ENCODE peak calls at places on chromosomes 13 and 19, in four cellular contexts. J, L, E and T are unnamed samples.

GRCh38 chr19:35671818-35672217 is 5.5 kb downstream of the UPK1A start:
- DNase-seq in J (no peak), L (peak; percentile 54), E (no peak), T (peak; percentile 78)

GRCh38 chr19:38788478-38789243 is at the start of gene LGALS7B:
- DNase-seq in J (no peak), L (no peak), E (no peak), T (no peak)

GRCh38 chr13:105543742-105544141 is 991.7 kb downstream of the EFNB2 start:
- DNase-seq in J (no peak), L (no peak), E (no peak), T (no peak)

GRCh38 chr19:49151339-49152217 is 3.6 kb downstream of the HRC start:
- DNase-seq in J (peak; percentile 100), L (no peak), E (no peak), T (peak; percentile 87)

GRCh38 chr13:31043891-31044657 is 111.6 kb downstream of the TEX26 start:
- DNase-seq in J (peak; percentile 88), L (peak; percentile 57), E (peak; percentile 56), T (peak; percentile 75)

GRCh38 chr19:54739587-54740497 is 1.5 kb downstream of the KIR2DL3 start:
- DNase-seq in J (no peak), L (no peak), E (no peak), T (no peak)

GRCh38 chr13:39601636-39602035 is 1.4 kb downstream of the LHFPL6 start:
- DNase-seq in J (no peak), L (no peak), E (no peak), T (no peak)

GRCh38 chr19:6803036-6803404 is 30.5 kb downstream of the VAV1 start:
- DNase-seq in J (no peak), L (no peak), E (no peak), T (no peak)

GRCh38 chr13:46297338-46297737 is 85.6 kb downstream of the LRRC63 start:
- DNase-seq in J (no peak), L (no peak), E (no peak), T (no peak)

GRCh38 chr19:19545128-19545591 is 7.1 kb downstream of the CILP2 start:
- DNase-seq in J (no peak), L (no peak), E (no peak), T (no peak)

GRCh38 chr13:113881614-113882265 is 17.9 kb upstream of the GAS6 start:
- DNase-seq in J (no peak), L (no peak), E (no peak), T (no peak)

GRCh38 chr19:16361254-16361653 is 36.6 kb downstream of the KLF2 start:
- DNase-seq in J (no peak), L (no peak), E (no peak), T (no peak)

GRCh38 chr19:38698225-38699026 is 45.8 kb downstream of the CAPN12 start:
- DNase-seq in J (no peak), L (no peak), E (no peak), T (no peak)

GRCh38 chr19:14091885-14092462 is 1.4 kb upstream of the SAMD1 start:
- DNase-seq in J (peak; percentile 77), L (no peak), E (no peak), T (peak; percentile 62)

GRCh38 chr13:29885967-29886366 is 35.5 kb upstream of the UBL3 start:
- DNase-seq in J (no peak), L (no peak), E (no peak), T (no peak)

GRCh38 chr13:48233097-48233885 is at the start of gene ITM2B:
- DNase-seq in J (peak; percentile 74), L (peak; percentile 56), E (no peak), T (peak; percentile 89)

GRCh38 chr13:48231948-48232347 is 1.1 kb upstream of the ITM2B start:
- DNase-seq in J (no peak), L (no peak), E (no peak), T (peak; percentile 11)

GRCh38 chr13:48231080-48231479 is 1.9 kb upstream of the ITM2B start:
- DNase-seq in J (no peak), L (no peak), E (no peak), T (no peak)

GRCh38 chr13:48233886-48234488 is 981 bp downstream of the ITM2B start:
- DNase-seq in J (no peak), L (no peak), E (peak; percentile 30), T (no peak)

GRCh38 chr13:48232420-48233096 is 448 bp upstream of the ITM2B start:
- DNase-seq in J (peak; percentile 71), L (peak; percentile 57), E (no peak), T (peak; percentile 8)
- TF ChIP-seq HDAC2 in J (no peak), L (no peak), E (no peak), T (no peak)

GRCh38 chr13:36094478-36094877 is 36.7 kb downstream of the DCLK1 start:
- DNase-seq in J (no peak), L (no peak), E (no peak), T (no peak)
- TF ChIP-seq SP1 in J (no peak), L (no peak), E (no peak), T (no peak)

DNA sequence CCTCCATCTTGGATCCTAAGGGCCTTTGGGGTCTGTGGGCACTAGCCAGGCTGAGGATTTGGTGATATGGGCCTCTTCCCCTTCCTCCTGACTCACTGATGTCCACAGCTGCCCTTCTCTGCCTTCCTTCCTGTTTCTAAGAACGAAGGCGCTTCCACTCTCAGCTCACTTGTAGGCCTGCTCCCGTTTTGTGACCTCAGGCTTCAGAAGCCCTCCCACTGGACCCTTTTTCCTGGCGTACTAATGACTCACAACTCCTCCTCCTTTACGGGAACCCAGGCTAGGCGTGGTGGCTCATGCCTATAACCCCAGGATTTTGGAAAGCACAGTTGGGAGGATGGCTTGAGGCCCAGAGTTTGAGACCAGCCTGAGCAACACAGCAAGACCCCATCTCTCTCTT is 55.6 kb downstream of the TMED1 start:
- DNase-seq in J (no peak), L (no peak), E (no peak), T (no peak)
- TF ChIP-seq HDAC2 in J (no peak), L (no peak), E (no peak), T (no peak)

DNA sequence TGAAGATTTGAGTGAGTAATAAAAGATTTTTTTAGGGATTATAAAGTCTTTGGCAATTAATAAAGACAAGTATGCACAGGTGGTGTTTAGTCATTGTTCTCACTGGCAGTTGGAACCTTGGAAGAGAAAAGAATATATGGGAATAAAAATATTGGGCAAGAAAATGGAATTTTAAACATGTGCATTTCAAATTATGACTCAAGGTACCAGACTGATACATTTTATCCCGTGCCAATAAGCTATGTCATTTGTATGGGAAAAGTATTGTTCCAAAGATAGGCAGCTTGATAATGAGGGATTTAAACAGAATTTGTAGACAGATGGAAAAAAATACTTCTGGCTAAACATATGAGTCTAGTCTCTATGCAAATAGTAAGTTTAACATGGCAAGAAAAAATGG is 169.6 kb upstream of the UFM1 start:
- DNase-seq in J (no peak), L (no peak), E (no peak), T (no peak)
- TF ChIP-seq SP1 in J (no peak), L (no peak), E (no peak), T (no peak)

GRCh38 chr13:101080616-101081015 is 335.7 kb downstream of the NALCN start:
- DNase-seq in J (no peak), L (no peak), E (no peak), T (no peak)
- TF ChIP-seq HDAC2 in J (no peak), L (no peak), E (no peak), T (no peak)

GRCh38 chr13:26568132-26568815 is 10.8 kb downstream of the WASF3 start:
- DNase-seq in J (no peak), L (no peak), E (no peak), T (no peak)
- TF ChIP-seq SP1 in J (no peak), L (no peak), E (no peak), T (no peak)

GRCh38 chr13:71285700-71286099 is 581.3 kb downstream of the DACH1 start:
- DNase-seq in J (no peak), L (no peak), E (no peak), T (no peak)

DNA sequence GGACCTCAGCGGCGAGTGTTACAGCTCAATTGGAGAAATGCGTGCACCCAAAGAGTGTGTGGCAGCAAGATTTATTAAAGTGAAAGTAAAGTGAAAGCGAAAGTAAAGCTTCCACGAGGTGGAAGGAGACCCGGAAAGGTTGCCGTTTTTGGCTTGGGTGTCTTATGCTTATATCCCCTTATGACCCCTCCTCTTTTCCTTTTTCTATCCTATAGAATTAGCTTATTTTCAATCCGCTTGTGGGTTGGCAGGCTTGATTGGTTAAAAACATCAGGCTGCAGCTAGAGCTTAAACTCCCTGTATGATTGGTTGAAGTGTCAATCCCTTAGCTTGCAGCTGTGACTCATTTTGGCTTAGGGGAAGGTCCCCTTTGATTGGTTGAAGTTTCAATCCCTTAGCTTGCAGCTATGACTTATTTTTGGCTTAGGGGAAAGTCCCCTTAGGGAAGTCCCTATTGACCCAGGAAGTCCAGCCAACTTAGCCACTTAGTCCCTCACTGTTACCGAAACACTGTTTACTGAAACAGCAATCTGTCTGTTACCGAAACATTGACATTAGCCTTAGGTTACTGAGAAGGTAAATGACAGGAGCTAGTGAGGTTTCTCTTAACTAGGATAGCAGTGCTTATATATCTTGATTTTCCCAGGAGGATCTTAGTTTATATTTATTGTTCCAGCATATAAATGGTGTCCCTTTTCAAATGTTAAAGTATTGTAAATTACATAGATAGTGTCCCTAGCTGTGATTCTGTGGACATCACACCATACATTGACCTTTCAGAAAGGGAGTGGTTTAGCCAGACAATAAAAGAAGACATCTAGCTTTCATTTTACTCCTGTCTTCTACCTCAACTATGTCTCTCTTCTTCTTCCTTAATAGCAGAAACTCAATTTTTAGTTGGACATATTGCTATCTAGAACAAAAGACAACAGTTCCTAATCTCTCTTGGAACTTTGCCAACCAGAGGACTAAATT is 575.8 kb downstream of the DACH1 start:
- DNase-seq in J (no peak), L (peak; percentile 66), E (peak; percentile 71), T (no peak)
- TF ChIP-seq HDAC2 in J (no peak), L (no peak), E (no peak), T (no peak)

GRCh38 chr13:110251227-110251791 is 55.6 kb downstream of the COL4A1 start:
- DNase-seq in J (peak; percentile 41), L (no peak), E (no peak), T (no peak)

GRCh38 chr13:110250258-110250891 is 56.6 kb downstream of the COL4A1 start:
- DNase-seq in J (peak; percentile 38), L (no peak), E (no peak), T (no peak)

GRCh38 chr13:110246530-110246929 is 60.4 kb downstream of the COL4A1 start:
- DNase-seq in J (peak; percentile 32), L (no peak), E (no peak), T (no peak)

GRCh38 chr13:110249326-110249725 is 57.6 kb downstream of the COL4A1 start:
- DNase-seq in J (no peak), L (no peak), E (no peak), T (no peak)

DNA sequence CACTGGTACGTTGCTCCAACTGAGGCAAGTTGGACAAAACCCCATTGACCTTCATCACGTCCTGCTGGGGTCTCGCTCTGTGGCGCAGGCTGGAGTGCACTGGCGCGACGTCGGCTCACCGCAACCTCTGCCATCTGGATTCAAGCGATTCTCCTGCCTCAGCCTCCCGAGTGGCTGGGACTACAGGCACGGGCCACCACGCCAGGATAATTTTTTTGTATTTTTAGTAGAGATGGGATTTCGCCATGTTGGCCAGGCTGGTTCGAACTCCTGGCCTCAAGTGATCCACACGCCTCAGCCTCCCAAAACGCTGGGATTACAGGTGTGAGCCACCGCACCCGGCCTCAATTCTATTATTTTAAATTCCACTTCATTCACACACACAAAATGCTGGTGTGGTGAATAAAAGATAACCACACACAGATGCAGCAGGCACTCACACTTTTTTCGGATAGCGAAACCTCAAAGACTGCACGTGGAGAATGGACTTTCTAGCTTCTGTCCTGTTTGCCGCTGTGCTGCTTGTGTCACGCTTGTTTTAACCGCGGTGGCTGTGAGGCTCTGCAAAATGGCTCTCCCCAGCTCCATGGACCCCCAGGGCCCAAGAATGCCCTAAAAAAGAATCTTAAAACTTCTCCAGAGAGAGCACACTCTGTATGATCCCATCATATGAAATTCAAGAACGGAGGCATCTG is 58.4 kb downstream of the COL4A1 start:
- DNase-seq in J (no peak), L (no peak), E (no peak), T (no peak)
- TF ChIP-seq SP1 in J (no peak), L (no peak), E (no peak), T (no peak)

GRCh38 chr19:33621811-33622504 is at the start of gene CHST8:
- DNase-seq in J (peak; percentile 86), L (no peak), E (no peak), T (peak; percentile 76)
- TF ChIP-seq HDAC2 in J (no peak), L (no peak), E (no peak), T (no peak)